ENCODE peak calls at places on chromosomes 11 and 22, in ten cellular contexts. Y is SK-N-DZ; E is EL; F is stimulated activated CD8-positive, alpha-beta memory T cell treated with anti-CD3 and anti-CD28 coated beads, Interleukin-4, amount 100 ng/mL, for 24 hours; A is GM12865; K is activated naive CD8-positive, alpha-beta T cell treated with anti-CD3 and anti-CD28 coated beads for 36 hours; P is ACHN; L is Calu3; V is anterior cingulate cortex; M is effector CD4-positive, alpha-beta T cell. S is an unnamed sample.

GRCh38 chr11:126751242-126751641 is 249.3 kb downstream of the KIRREL3 start:
- DNase-seq in Y (no peak), E (peak), F (no peak), A (no peak), K (no peak), P (no peak), L (no peak), V (no peak), M (no peak), S (no peak)

GRCh38 chr11:61618991-61619390 is 38.1 kb upstream of the SYT7 start:
- DNase-seq in Y (no peak), E (no peak), F (no peak), A (no peak), K (no peak), P (no peak), L (no peak), V (no peak), M (no peak), S (no peak)

GRCh38 chr22:35664955-35665577 is 16.8 kb downstream of the APOL6 start:
- DNase-seq in Y (no peak), E (no peak), F (no peak), A (no peak), K (no peak), P (peak), L (no peak), V (no peak), M (no peak), S (no peak)

GRCh38 chr22:41488596-41489385 is 19.9 kb downstream of the ACO2 start:
- DNase-seq in Y (no peak), E (no peak), F (no peak), A (no peak), K (no peak), P (no peak), L (no peak), V (no peak), M (no peak), S (no peak)

GRCh38 chr22:22770280-22770871 is 117.2 kb upstream of the IGLL5 start:
- DNase-seq in Y (peak), E (peak), F (peak), A (peak), K (peak), P (peak), L (peak), V (no peak), M (peak), S (peak)

GRCh38 chr11:16924826-16925494 is 89.3 kb downstream of the PLEKHA7 start:
- DNase-seq in Y (no peak), E (peak), F (no peak), A (no peak), K (no peak), P (peak), L (peak), V (peak), M (no peak), S (peak)

GRCh38 chr11:133947298-133947905 is 9.4 kb downstream of the IGSF9B start:
- DNase-seq in Y (peak), E (peak), F (peak), A (peak), K (peak), P (peak), L (peak), V (no peak), M (peak), S (peak)

GRCh38 chr11:69787906-69788305 is 12.8 kb upstream of the FGF4 start:
- DNase-seq in Y (no peak), E (no peak), F (no peak), A (no peak), K (no peak), P (no peak), L (no peak), V (no peak), M (no peak), S (no peak)

GRCh38 chr22:48837341-48837935 is 990.2 kb downstream of the BRD1 start:
- DNase-seq in Y (no peak), E (no peak), F (no peak), A (no peak), K (no peak), P (no peak), L (no peak), V (no peak), M (no peak), S (no peak)

GRCh38 chr11:69916806-69917387 is 97.7 kb upstream of the FGF3 start:
- DNase-seq in Y (no peak), E (no peak), F (no peak), A (no peak), K (no peak), P (no peak), L (no peak), V (no peak), M (no peak), S (no peak)

S was measured in HEK293T.